ENCODE peak calls at places on chromosomes 1 and 21, in ten cellular contexts. O is tibial artery, J is small intestine, M is mammary epithelial cell, C is fibroblast of lung, L is psoas muscle, F is aorta, S is SJSA1, P is breast epithelium, H is suprapubic skin. Q is an unnamed sample. For H3K4me1, the result is how much of the 10 kb centered on the place peaks cover.

GRCh38 chr1:221227460-221227859 is 348.2 kb downstream of the HLX start:
- DNase-seq in O (no peak), J (no peak), M (no peak), C (no peak), L (no peak), F (no peak), S (no peak), P (no peak), H (no peak), Q (no peak)

GRCh38 chr1:17409391-17409811 is 30.1 kb downstream of the RCC2 start:
- DNase-seq in O (no peak), J (no peak), M (no peak), C (no peak), L (no peak), F (no peak), S (no peak), P (peak), H (no peak), Q (no peak)

GRCh38 chr1:163596541-163597258 is 274.9 kb downstream of the NUF2 start:
- DNase-seq in O (no peak), J (no peak), M (no peak), C (no peak), L (no peak), F (no peak), S (no peak), P (no peak), H (no peak), Q (no peak)

GRCh38 chr1:156912861-156913808 is 7.3 kb upstream of the LRRC71 start:
- DNase-seq in O (no peak), J (no peak), M (no peak), C (no peak), L (no peak), F (peak), S (no peak), P (no peak), H (no peak), Q (no peak)

GRCh38 chr1:226642421-226642820 is 93.9 kb downstream of the STUM start:
- DNase-seq in O (no peak), J (no peak), M (no peak), C (no peak), L (peak), F (peak), S (no peak), P (no peak), H (no peak), Q (no peak)

GRCh38 chr1:220356981-220357850 is 85.0 kb upstream of the RAB3GAP2 start:
- DNase-seq in O (no peak), J (no peak), M (no peak), C (no peak), L (no peak), F (no peak), S (no peak), P (no peak), H (no peak), Q (no peak)

GRCh38 chr1:54716299-54717047 is 812 bp downstream of the TTC4 start:
- DNase-seq in O (no peak), J (no peak), M (peak), C (peak), L (no peak), F (no peak), S (no peak), P (no peak), H (no peak), Q (peak)

GRCh38 chr1:182259229-182259872 is 132.2 kb downstream of the GLUL start:
- DNase-seq in O (peak), J (peak), M (peak), C (peak), L (peak), F (peak), S (no peak), P (no peak), H (peak), Q (no peak)

GRCh38 chr1:226223786-226224244 is 351 bp downstream of the MIXL1 start:
- DNase-seq in O (no peak), J (peak), M (no peak), C (peak), L (no peak), F (no peak), S (no peak), P (no peak), H (no peak), Q (no peak)

GRCh38 chr1:16420719-16421118 is 16.5 kb downstream of the SPATA21 start:
- DNase-seq in O (no peak), J (peak), M (no peak), C (no peak), L (no peak), F (no peak), S (no peak), P (no peak), H (no peak), Q (peak)

GRCh38 chr21:29196664-29197052 is 66.2 kb downstream of the MAP3K7CL start:
- DNase-seq in O (no peak), J (no peak), M (no peak), C (no peak), L (no peak), F (no peak), S (no peak), P (no peak), H (no peak), Q (no peak)

GRCh38 chr1:31032266-31032665 is 33.3 kb downstream of the PUM1 start:
- DNase-seq in O (no peak), J (no peak), M (no peak), C (no peak), L (no peak), F (no peak), S (no peak), P (no peak), H (no peak), Q (no peak)

GRCh38 chr1:31029031-31029430 is 36.5 kb downstream of the PUM1 start:
- DNase-seq in O (no peak), J (no peak), M (no peak), C (peak), L (no peak), F (no peak), S (no peak), P (no peak), H (no peak), Q (no peak)

GRCh38 chr1:31033573-31033972 is 31.9 kb downstream of the PUM1 start:
- DNase-seq in O (no peak), J (no peak), M (peak), C (no peak), L (no peak), F (no peak), S (no peak), P (no peak), H (no peak), Q (no peak)

GRCh38 chr1:31027693-31028526 is 37.6 kb downstream of the PUM1 start:
- DNase-seq in O (no peak), J (no peak), M (no peak), C (no peak), L (no peak), F (no peak), S (no peak), P (no peak), H (no peak), Q (no peak)

DNA sequence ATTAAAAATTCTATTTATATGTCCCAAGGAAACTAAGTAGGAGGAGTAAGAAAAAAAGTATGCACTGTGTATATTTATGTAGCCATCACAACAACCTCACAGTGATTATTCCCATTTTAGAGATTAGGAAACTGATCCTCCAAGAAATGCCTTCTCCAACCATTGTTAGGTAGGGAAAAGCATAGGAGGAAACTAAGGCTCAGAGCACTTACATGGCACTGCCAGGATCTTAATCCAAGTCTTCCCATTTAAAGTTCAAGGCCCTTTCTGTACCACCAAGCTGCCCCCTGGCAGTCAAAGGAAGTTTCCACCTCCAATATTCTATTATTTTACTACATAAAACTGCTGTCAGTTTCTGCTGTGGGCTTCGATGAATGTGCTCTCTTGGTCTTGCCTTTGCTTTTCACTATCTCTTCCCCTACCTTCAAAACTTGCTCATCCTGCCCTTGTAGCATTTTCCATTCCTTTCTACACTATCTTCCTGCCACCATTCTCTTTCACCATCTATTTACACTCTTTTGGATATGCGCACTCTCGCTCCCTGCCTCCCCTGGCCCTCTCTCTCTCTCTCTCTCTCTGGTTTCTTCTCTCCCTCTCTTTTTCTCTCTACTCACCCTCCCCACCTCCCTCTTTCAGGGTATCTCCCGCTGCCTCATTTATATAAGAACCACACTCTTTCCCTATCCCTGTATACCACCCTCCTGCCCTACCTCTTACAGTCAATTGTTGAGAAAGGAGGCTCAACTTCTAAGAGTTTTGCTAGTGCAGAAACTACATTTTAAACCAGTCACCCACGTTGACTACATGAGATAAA is 34.0 kb downstream of the PUM1 start:
- DNase-seq in O (no peak), J (no peak), M (no peak), C (no peak), L (no peak), F (no peak), S (no peak), P (no peak), H (no peak), Q (no peak)
- H3K4me1 ChIP-seq in O (under half), J (under half), M (under half), C (under half), L (half or more), F (under half), S (under half), P (under half), H (half or more), Q (under half)

GRCh38 chr1:6221210-6221784 is 14.5 kb downstream of the ICMT start:
- DNase-seq in O (no peak), J (no peak), M (no peak), C (no peak), L (no peak), F (no peak), S (no peak), P (no peak), H (no peak), Q (no peak)
- H3K4me1 ChIP-seq in O (under half), J (under half), M (under half), C (under half), L (under half), F (under half), S (under half), P (under half), H (under half), Q (under half)

GRCh38 chr1:203289281-203289981 is 15.9 kb upstream of the BTG2 start:
- DNase-seq in O (no peak), J (peak), M (no peak), C (no peak), L (no peak), F (peak), S (no peak), P (no peak), H (no peak), Q (no peak)
- H3K4me1 ChIP-seq in O (under half), J (under half), M (under half), C (under half), L (half or more), F (under half), S (under half), P (under half), H (half or more), Q (under half)

DNA sequence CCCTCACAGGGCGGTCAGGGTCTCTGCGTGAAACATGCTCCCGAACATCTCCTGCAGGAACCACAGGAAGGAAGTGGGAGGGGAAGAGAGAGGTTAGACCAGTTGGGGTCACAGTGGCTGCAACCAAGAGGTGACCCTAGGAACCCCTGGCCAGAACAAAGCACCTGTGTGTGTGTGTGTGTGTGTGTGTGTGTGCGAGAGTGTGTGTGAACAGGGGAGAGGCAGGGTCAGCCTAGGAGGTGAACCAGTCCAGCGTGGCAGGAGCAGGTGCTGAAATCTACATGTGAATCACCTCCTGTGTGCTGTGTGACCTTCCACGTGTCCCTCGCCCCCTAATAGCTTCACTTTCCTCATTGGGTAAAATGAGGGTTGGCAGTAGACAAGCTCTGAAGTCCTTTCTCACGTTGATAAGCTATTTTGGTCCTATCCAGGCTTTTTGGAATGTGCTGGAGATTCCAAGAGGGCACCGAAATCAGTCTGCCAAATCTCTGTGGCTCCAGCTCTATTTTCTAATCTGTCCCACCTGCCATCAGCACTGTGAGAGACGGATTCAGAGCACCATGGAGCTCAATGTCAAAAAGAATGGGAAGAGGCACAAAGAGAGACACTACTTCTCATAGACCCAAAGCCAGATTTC is 27.8 kb downstream of the SLC26A9 start:
- DNase-seq in O (no peak), J (no peak), M (no peak), C (no peak), L (no peak), F (no peak), S (no peak), P (no peak), H (no peak), Q (no peak)
- H3K4me1 ChIP-seq in O (under half), J (under half), M (under half), C (under half), L (under half), F (under half), S (under half), P (under half), H (under half), Q (under half)

GRCh38 chr1:204990721-204991341 is 52.2 kb upstream of the CNTN2 start:
- DNase-seq in O (no peak), J (no peak), M (no peak), C (no peak), L (no peak), F (no peak), S (no peak), P (no peak), H (no peak), Q (no peak)
- H3K4me1 ChIP-seq in O (under half), J (under half), M (under half), C (under half), L (under half), F (under half), S (under half), P (under half), H (under half), Q (under half)

GRCh38 chr1:167555971-167556714 is 2.6 kb upstream of the CREG1 start:
- DNase-seq in O (peak), J (peak), M (peak), C (peak), L (peak), F (peak), S (peak), P (peak), H (peak), Q (peak)

GRCh38 chr1:167548059-167548932 is 5.3 kb downstream of the CREG1 start:
- DNase-seq in O (no peak), J (no peak), M (peak), C (peak), L (no peak), F (no peak), S (no peak), P (no peak), H (no peak), Q (no peak)

GRCh38 chr1:167551359-167551758 is 2.2 kb downstream of the CREG1 start:
- DNase-seq in O (no peak), J (no peak), M (no peak), C (no peak), L (no peak), F (no peak), S (no peak), P (no peak), H (no peak), Q (no peak)

GRCh38 chr1:167553136-167554027 is at the start of gene CREG1:
- DNase-seq in O (peak), J (peak), M (peak), C (peak), L (peak), F (peak), S (peak), P (peak), H (peak), Q (peak)

DNA sequence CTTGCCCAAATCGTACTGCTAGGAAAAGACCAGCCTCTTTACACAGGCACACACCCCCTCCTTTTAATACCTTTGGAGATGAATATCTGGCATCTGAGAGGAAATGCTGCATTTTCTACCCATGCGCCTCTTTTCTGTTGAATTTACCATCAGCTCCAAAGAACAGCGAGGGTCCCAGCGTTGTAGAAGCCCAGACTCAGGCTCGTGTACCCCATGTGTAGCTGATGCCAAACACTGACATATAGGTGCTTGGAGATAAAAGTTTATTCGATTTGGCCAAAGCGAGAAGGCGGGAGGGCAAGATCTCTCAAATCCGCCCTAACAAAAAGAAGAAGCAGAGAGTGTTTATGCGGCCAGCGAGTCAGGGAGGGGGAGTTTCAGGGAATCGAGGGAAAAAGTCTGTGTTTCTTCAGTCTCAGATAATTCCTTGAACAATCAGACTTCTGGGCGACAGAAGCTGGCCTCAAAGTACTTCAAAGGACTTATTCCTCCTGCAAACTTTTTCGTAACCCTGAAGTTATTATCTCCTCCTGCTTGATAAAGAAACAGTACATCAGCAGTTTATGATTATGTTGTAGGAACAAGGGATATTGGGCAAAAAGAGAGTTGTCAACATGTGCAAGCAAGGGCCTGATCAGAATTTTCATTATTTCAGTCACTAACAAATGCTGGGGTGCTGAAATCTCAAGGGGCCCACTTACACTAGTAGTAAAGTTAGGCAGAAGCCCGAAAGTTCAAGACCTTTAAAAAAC is 642 bp upstream of the CREG1 start:
- DNase-seq in O (no peak), J (no peak), M (no peak), C (no peak), L (no peak), F (no peak), S (no peak), P (no peak), H (no peak), Q (no peak)
- H3K4me1 ChIP-seq in O (under half), J (under half), M (under half), C (under half), L (under half), F (under half), S (under half), P (under half), H (under half), Q (under half)

GRCh38 chr1:10789392-10790154 is 6.9 kb downstream of the CASZ1 start:
- DNase-seq in O (no peak), J (no peak), M (no peak), C (no peak), L (no peak), F (no peak), S (no peak), P (no peak), H (no peak), Q (no peak)

GRCh38 chr1:10787274-10787673 is 9.2 kb downstream of the CASZ1 start:
- DNase-seq in O (no peak), J (no peak), M (no peak), C (no peak), L (no peak), F (no peak), S (no peak), P (no peak), H (no peak), Q (no peak)

GRCh38 chr1:10788592-10789006 is 7.8 kb downstream of the CASZ1 start:
- DNase-seq in O (no peak), J (no peak), M (no peak), C (peak), L (peak), F (no peak), S (peak), P (no peak), H (no peak), Q (no peak)

GRCh38 chr1:10791117-10791951 is 5.1 kb downstream of the CASZ1 start:
- DNase-seq in O (no peak), J (peak), M (no peak), C (no peak), L (no peak), F (no peak), S (no peak), P (no peak), H (no peak), Q (no peak)

DNA sequence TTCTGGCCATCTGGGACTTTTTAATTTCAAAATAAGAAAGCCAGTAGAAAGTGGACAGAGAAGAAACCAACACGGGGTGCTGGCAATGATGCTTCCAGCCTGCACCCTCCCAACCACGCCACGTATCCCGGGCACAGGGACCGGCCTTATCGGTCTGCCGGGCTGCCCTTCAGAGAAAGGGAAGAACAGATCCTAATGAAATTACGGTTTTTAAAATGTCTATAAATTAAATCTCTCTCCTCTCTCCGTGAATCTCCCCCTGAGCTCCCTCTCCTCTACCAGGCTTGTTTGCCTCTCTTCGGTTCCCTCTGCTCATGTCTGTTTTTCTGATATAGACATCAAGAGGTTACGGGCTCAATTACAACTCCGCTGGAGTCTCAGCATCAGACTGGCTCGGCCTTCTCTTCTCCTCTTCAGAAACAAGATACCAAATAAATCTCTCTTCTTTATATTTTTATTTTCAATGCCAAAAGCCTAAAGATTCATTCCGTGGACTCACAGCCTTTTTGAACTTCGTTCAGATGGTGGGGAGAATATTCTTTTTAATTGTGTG is 6.2 kb downstream of the CASZ1 start:
- DNase-seq in O (no peak), J (peak), M (no peak), C (no peak), L (no peak), F (no peak), S (no peak), P (no peak), H (no peak), Q (no peak)
- H3K4me1 ChIP-seq in O (under half), J (under half), M (under half), C (under half), L (half or more), F (under half), S (under half), P (under half), H (half or more), Q (under half)

GRCh38 chr1:63855942-63856341 is 82.1 kb downstream of the ROR1 start:
- DNase-seq in O (no peak), J (no peak), M (no peak), C (no peak), L (no peak), F (no peak), S (no peak), P (no peak), H (no peak), Q (no peak)
- H3K4me1 ChIP-seq in O (under half), J (under half), M (under half), C (under half), L (under half), F (under half), S (under half), P (under half), H (under half), Q (under half)